ENCODE peak calls at places on chromosomes 16 and 17, in ten cellular contexts. Z is thoracic aorta; S is HEK293T; V is brain microvascular endothelial cell; Y is COR-L47; E is activated T-cell treated with anti-CD3 and anti-CD28 coated beads for 1 hour; T is GM12864; D is CD4-positive, alpha-beta memory T cell; X is Ammon's horn; Q is CD4-positive, CD25-positive, alpha-beta regulatory T cell. C is an unnamed sample.

GRCh38 chr16:49200223-49200820 is 81.3 kb downstream of the CBLN1 start:
- DNase-seq in Z (no peak), S (no peak), V (no peak), Y (no peak), E (no peak), T (no peak), D (no peak), X (no peak), Q (no peak), C (no peak)

GRCh38 chr16:22721497-22722100 is 92.4 kb upstream of the HS3ST2 start:
- DNase-seq in Z (no peak), S (no peak), V (no peak), Y (no peak), E (no peak), T (no peak), D (no peak), X (no peak), Q (no peak), C (no peak)

GRCh38 chr17:76102944-76103273 is 678 bp downstream of the EXOC7 start:
- DNase-seq in Z (no peak), S (no peak), V (no peak), Y (no peak), E (no peak), T (no peak), D (no peak), X (no peak), Q (no peak), C (no peak)

GRCh38 chr16:80015566-80015965 is 415.0 kb upstream of the MAF start:
- DNase-seq in Z (no peak), S (no peak), V (peak; percentile 21), Y (no peak), E (no peak), T (no peak), D (no peak), X (no peak), Q (no peak), C (no peak)

GRCh38 chr16:21060027-21060510 is 90.6 kb downstream of the DNAH3 start:
- DNase-seq in Z (no peak), S (no peak), V (no peak), Y (no peak), E (no peak), T (no peak), D (no peak), X (no peak), Q (no peak), C (no peak)

GRCh38 chr16:10870137-10870776 is 6.7 kb upstream of the CIITA start:
- DNase-seq in Z (no peak), S (no peak), V (no peak), Y (no peak), E (no peak), T (no peak), D (no peak), X (no peak), Q (peak; percentile 64), C (no peak)

GRCh38 chr16:19184823-19185509 is 16.9 kb downstream of the SYT17 start:
- DNase-seq in Z (no peak), S (no peak), V (peak; percentile 20), Y (no peak), E (no peak), T (no peak), D (no peak), X (peak; percentile 41), Q (no peak), C (no peak)

GRCh38 chr17:82389379-82389778 is 17.8 kb downstream of the UTS2R start:
- DNase-seq in Z (no peak), S (no peak), V (no peak), Y (no peak), E (no peak), T (no peak), D (no peak), X (no peak), Q (no peak), C (no peak)

GRCh38 chr16:85826686-85827247 is 27.3 kb downstream of the COX4I1 start:
- DNase-seq in Z (no peak), S (no peak), V (no peak), Y (no peak), E (no peak), T (no peak), D (no peak), X (no peak), Q (no peak), C (no peak)

GRCh38 chr17:80362428-80363119 is 52.4 kb upstream of the ENDOV start:
- DNase-seq in Z (no peak), S (no peak), V (peak; percentile 47), Y (no peak), E (no peak), T (no peak), D (no peak), X (no peak), Q (no peak), C (no peak)

GRCh38 chr17:29582767-29583166 is 6.7 kb downstream of the GIT1 start:
- DNase-seq in Z (no peak), S (no peak), V (no peak), Y (no peak), E (no peak), T (no peak), D (no peak), X (peak; percentile 93), Q (no peak), C (no peak)

GRCh38 chr17:7444682-7445010 is 215 bp upstream of the CHRNB1 start:
- DNase-seq in Z (no peak), S (no peak), V (no peak), Y (no peak), E (no peak), T (no peak), D (peak; percentile 16), X (no peak), Q (no peak), C (no peak)

GRCh38 chr16:1696863-1697262 is 9.1 kb upstream of the MAPK8IP3 start:
- DNase-seq in Z (no peak), S (no peak), V (no peak), Y (no peak), E (no peak), T (no peak), D (no peak), X (no peak), Q (no peak), C (no peak)

GRCh38 chr17:68103148-68103547 is 67.6 kb downstream of the KPNA2 start:
- DNase-seq in Z (no peak), S (no peak), V (no peak), Y (no peak), E (no peak), T (no peak), D (no peak), X (no peak), Q (no peak), C (no peak)

GRCh38 chr17:76000016-76000754 is 470 bp upstream of the CDK3 start:
- DNase-seq in Z (no peak), S (peak; percentile 90), V (peak; percentile 19), Y (peak; percentile 17), E (peak; percentile 63), T (no peak), D (peak; percentile 59), X (no peak), Q (peak; percentile 65), C (no peak)